ENCODE peak calls at places on chromosomes 11 and 22, in ten cellular contexts. O, U, M, Q, S, P, J, L, A and N are unnamed samples.

GRCh38 chr22:27405672-27406388 is 395.7 kb downstream of the MN1 start:
- DNase-seq in O (peak), U (peak), M (peak), Q (peak), S (peak), P (no peak), J (peak), L (no peak), A (peak), N (peak)

GRCh38 chr11:114236829-114237228 is 59.4 kb upstream of the NNMT start:
- DNase-seq in O (no peak), U (no peak), M (no peak), Q (no peak), S (no peak), P (no peak), J (no peak), L (no peak), A (no peak), N (peak)

GRCh38 chr11:11866203-11866602 is 24.4 kb downstream of the USP47 start:
- DNase-seq in O (no peak), U (no peak), M (no peak), Q (no peak), S (no peak), P (no peak), J (no peak), L (no peak), A (no peak), N (no peak)

GRCh38 chr11:44709966-44710365 is 16.8 kb upstream of the TSPAN18 start:
- DNase-seq in O (no peak), U (no peak), M (no peak), Q (no peak), S (no peak), P (no peak), J (no peak), L (peak), A (no peak), N (no peak)

GRCh38 chr11:57288771-57289579 is 35.8 kb downstream of the TNKS1BP1 start:
- DNase-seq in O (no peak), U (no peak), M (peak), Q (no peak), S (no peak), P (no peak), J (no peak), L (peak), A (peak), N (no peak)

GRCh38 chr11:123560001-123560400 is 94.4 kb downstream of the SCN3B start:
- DNase-seq in O (peak), U (no peak), M (peak), Q (no peak), S (peak), P (no peak), J (no peak), L (peak), A (no peak), N (peak)

GRCh38 chr11:130001491-130002351 is 914 bp downstream of the PRDM10 start:
- DNase-seq in O (peak), U (peak), M (peak), Q (peak), S (no peak), P (peak), J (peak), L (peak), A (no peak), N (peak)

GRCh38 chr11:118629761-118630661 is 22.6 kb downstream of the PHLDB1 start:
- DNase-seq in O (no peak), U (no peak), M (no peak), Q (no peak), S (no peak), P (no peak), J (no peak), L (no peak), A (peak), N (no peak)

GRCh38 chr11:380095-380480 is 10.8 kb downstream of the B4GALNT4 start:
- DNase-seq in O (peak), U (no peak), M (no peak), Q (no peak), S (no peak), P (no peak), J (no peak), L (no peak), A (no peak), N (no peak)

GRCh38 chr11:65298131-65298535 is 16.5 kb upstream of the CDC42EP2 start:
- DNase-seq in O (peak), U (no peak), M (no peak), Q (no peak), S (peak), P (no peak), J (no peak), L (no peak), A (peak), N (no peak)

GRCh38 chr11:134126197-134126822 is 57.4 kb downstream of the JAM3 start:
- DNase-seq in O (no peak), U (no peak), M (peak), Q (no peak), S (no peak), P (no peak), J (no peak), L (peak), A (no peak), N (no peak)

GRCh38 chr11:14308114-14308896 is 50.7 kb downstream of the RRAS2 start:
- DNase-seq in O (no peak), U (no peak), M (peak), Q (peak), S (no peak), P (no peak), J (no peak), L (peak), A (no peak), N (no peak)

GRCh38 chr22:41916745-41917358 is 2.0 kb upstream of the SHISA8 start:
- DNase-seq in O (no peak), U (no peak), M (no peak), Q (no peak), S (no peak), P (no peak), J (no peak), L (no peak), A (no peak), N (no peak)

GRCh38 chr22:50529416-50530279 is at the start of gene TYMP:
- DNase-seq in O (peak), U (peak), M (peak), Q (no peak), S (peak), P (no peak), J (no peak), L (peak), A (peak), N (peak)

GRCh38 chr11:64204080-64204440 is 2.5 kb upstream of the FERMT3 start:
- DNase-seq in O (peak), U (no peak), M (no peak), Q (no peak), S (no peak), P (no peak), J (no peak), L (no peak), A (peak), N (no peak)

GRCh38 chr11:2377511-2378443 is 667 bp downstream of the CD81 start:
- DNase-seq in O (peak), U (peak), M (peak), Q (no peak), S (peak), P (no peak), J (peak), L (peak), A (peak), N (peak)

GRCh38 chr11:131925829-131926228 is 555.4 kb downstream of the NTM start:
- DNase-seq in O (no peak), U (no peak), M (no peak), Q (no peak), S (no peak), P (no peak), J (no peak), L (no peak), A (no peak), N (no peak)

GRCh38 chr11:43962383-43962969 is 20.0 kb downstream of the C11orf96 start:
- DNase-seq in O (no peak), U (no peak), M (no peak), Q (no peak), S (no peak), P (no peak), J (no peak), L (no peak), A (no peak), N (no peak)

GRCh38 chr11:113447621-113448310 is 27.4 kb downstream of the DRD2 start:
- DNase-seq in O (no peak), U (no peak), M (no peak), Q (no peak), S (no peak), P (no peak), J (no peak), L (peak), A (no peak), N (no peak)

GRCh38 chr11:74453373-74453975 is 13.9 kb downstream of the KCNE3 start:
- DNase-seq in O (peak), U (peak), M (peak), Q (peak), S (peak), P (peak), J (peak), L (peak), A (peak), N (peak)

GRCh38 chr22:19868333-19868732 is 13.7 kb upstream of the GNB1L start:
- DNase-seq in O (no peak), U (no peak), M (no peak), Q (no peak), S (peak), P (no peak), J (no peak), L (no peak), A (no peak), N (no peak)

GRCh38 chr11:92457250-92457649 is 232.6 kb downstream of the FAT3 start:
- DNase-seq in O (no peak), U (no peak), M (no peak), Q (no peak), S (no peak), P (no peak), J (no peak), L (peak), A (no peak), N (no peak)

GRCh38 chr11:110463153-110463552 is 33.4 kb downstream of the FDX1 start:
- DNase-seq in O (no peak), U (no peak), M (peak), Q (no peak), S (peak), P (no peak), J (peak), L (peak), A (peak), N (peak)

GRCh38 chr11:68669301-68670090 is 14.8 kb upstream of the GAL start:
- DNase-seq in O (peak), U (no peak), M (no peak), Q (peak), S (no peak), P (no peak), J (no peak), L (no peak), A (peak), N (no peak)

GRCh38 chr11:101269990-101270660 is 140.5 kb upstream of the PGR start:
- DNase-seq in O (no peak), U (no peak), M (no peak), Q (no peak), S (no peak), P (no peak), J (no peak), L (no peak), A (no peak), N (no peak)

GRCh38 chr11:116891746-116892145 is 54.3 kb upstream of the APOA1 start:
- DNase-seq in O (no peak), U (no peak), M (no peak), Q (no peak), S (no peak), P (no peak), J (no peak), L (no peak), A (no peak), N (no peak)

GRCh38 chr22:19519041-19519926 is 4.9 kb downstream of the CLDN5 start:
- DNase-seq in O (no peak), U (no peak), M (no peak), Q (no peak), S (no peak), P (no peak), J (no peak), L (no peak), A (no peak), N (no peak)

GRCh38 chr11:134275534-134276395 is at the start of gene GLB1L3:
- DNase-seq in O (no peak), U (peak), M (peak), Q (peak), S (peak), P (no peak), J (peak), L (peak), A (peak), N (peak)

GRCh38 chr11:11020747-11021149 is 162.9 kb upstream of the ZBED5 start:
- DNase-seq in O (no peak), U (no peak), M (peak), Q (no peak), S (no peak), P (no peak), J (no peak), L (peak), A (no peak), N (no peak)

GRCh38 chr11:8384199-8384821 is 120.6 kb upstream of the LMO1 start:
- DNase-seq in O (peak), U (peak), M (peak), Q (peak), S (no peak), P (no peak), J (peak), L (peak), A (peak), N (peak)

GRCh38 chr11:121596195-121597145 is 143.7 kb upstream of the SORL1-AS1 start:
- DNase-seq in O (no peak), U (no peak), M (no peak), Q (no peak), S (no peak), P (no peak), J (no peak), L (peak), A (no peak), N (no peak)

GRCh38 chr11:45174963-45175362 is 28.5 kb downstream of the PRDM11 start:
- DNase-seq in O (no peak), U (no peak), M (no peak), Q (no peak), S (no peak), P (no peak), J (no peak), L (no peak), A (no peak), N (no peak)

GRCh38 chr11:62687508-62688396 is 1.6 kb downstream of the LRRN4CL start:
- DNase-seq in O (peak), U (no peak), M (peak), Q (no peak), S (no peak), P (no peak), J (no peak), L (no peak), A (no peak), N (no peak)
- H3K4me3 ChIP-seq in O (peak), U (peak), M (peak), Q (no peak), S (peak), P (no peak), J (no peak), L (peak), A (no peak), N (peak)

GRCh38 chr11:66970371-66970807 is 4.7 kb upstream of the C11orf86 start:
- DNase-seq in O (no peak), U (no peak), M (no peak), Q (no peak), S (no peak), P (peak), J (no peak), L (no peak), A (no peak), N (no peak)
- H3K4me3 ChIP-seq in O (no peak), U (no peak), M (no peak), Q (no peak), S (no peak), P (peak), J (no peak), L (no peak), A (no peak), N (no peak)

GRCh38 chr22:45239378-45240136 is 1.1 kb downstream of the KIAA0930 start:
- DNase-seq in O (no peak), U (no peak), M (no peak), Q (no peak), S (peak), P (no peak), J (no peak), L (no peak), A (no peak), N (no peak)
- H3K4me3 ChIP-seq in O (peak), U (peak), M (peak), Q (peak), S (peak), P (peak), J (peak), L (peak), A (no peak), N (no peak)

GRCh38 chr11:88404363-88404762 is 66.8 kb upstream of the CTSC start:
- DNase-seq in O (no peak), U (no peak), M (no peak), Q (no peak), S (no peak), P (no peak), J (no peak), L (no peak), A (no peak), N (no peak)
- H3K4me3 ChIP-seq in O (peak), U (no peak), M (no peak), Q (no peak), S (no peak), P (no peak), J (no peak), L (no peak), A (no peak), N (no peak)

DNA sequence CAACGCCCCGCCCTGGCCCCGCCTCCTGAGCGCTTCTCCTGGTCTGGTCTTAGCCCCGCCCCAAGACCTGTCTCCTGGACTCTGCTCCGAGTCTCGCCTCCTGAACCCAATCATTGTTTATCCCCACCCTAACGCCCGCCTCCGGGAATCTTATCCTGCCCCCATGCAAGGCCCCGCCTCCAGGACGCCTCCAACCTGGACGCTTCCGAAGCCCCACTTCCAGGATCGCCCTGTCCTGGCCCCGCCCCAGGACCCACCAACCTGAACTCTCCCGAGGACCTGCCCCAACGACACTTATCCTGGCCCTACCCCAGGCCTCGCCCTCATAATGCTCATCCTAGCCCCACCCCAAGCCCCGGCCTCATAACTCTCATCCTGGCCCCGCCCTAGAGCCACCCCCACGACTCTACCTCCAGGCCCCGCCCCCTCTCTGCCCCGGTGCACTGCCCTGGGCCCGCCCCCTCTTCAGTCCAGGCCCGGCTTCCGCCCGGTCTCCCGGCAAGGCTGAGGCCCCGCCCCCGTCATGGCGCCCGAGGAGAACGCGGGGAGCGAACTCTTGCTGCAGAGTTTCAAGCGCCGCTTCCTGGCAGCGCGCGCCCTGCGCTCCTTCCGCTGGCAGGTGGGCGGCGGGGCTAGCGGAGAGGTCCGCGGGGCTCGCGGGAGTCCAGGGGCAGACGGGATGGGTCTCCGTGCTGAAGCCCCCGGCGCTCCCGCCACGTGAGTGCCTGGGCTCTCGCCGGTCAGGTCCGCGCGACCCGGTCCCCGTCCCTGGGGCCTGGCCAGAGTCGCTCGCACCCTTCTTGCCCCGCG is 45.8 kb upstream of the DEFB108B start:
- DNase-seq in O (peak), U (peak), M (peak), Q (peak), S (peak), P (peak), J (peak), L (peak), A (peak), N (peak)
- H3K4me3 ChIP-seq in O (peak), U (peak), M (peak), Q (peak), S (peak), P (peak), J (peak), L (peak), A (no peak), N (no peak)

GRCh38 chr11:31798057-31799035 is 12.8 kb downstream of the PAX6 start:
- DNase-seq in O (peak), U (no peak), M (peak), Q (no peak), S (peak), P (no peak), J (no peak), L (no peak), A (no peak), N (no peak)

GRCh38 chr11:31796523-31797226 is 14.4 kb downstream of the PAX6 start:
- DNase-seq in O (no peak), U (no peak), M (peak), Q (no peak), S (no peak), P (no peak), J (no peak), L (no peak), A (no peak), N (no peak)

GRCh38 chr11:31799036-31799793 is 11.9 kb downstream of the PAX6 start:
- DNase-seq in O (peak), U (no peak), M (peak), Q (peak), S (no peak), P (no peak), J (no peak), L (no peak), A (no peak), N (no peak)

GRCh38 chr11:31795706-31796522 is 15.2 kb downstream of the PAX6 start:
- DNase-seq in O (no peak), U (no peak), M (peak), Q (no peak), S (no peak), P (no peak), J (no peak), L (no peak), A (no peak), N (no peak)

DNA sequence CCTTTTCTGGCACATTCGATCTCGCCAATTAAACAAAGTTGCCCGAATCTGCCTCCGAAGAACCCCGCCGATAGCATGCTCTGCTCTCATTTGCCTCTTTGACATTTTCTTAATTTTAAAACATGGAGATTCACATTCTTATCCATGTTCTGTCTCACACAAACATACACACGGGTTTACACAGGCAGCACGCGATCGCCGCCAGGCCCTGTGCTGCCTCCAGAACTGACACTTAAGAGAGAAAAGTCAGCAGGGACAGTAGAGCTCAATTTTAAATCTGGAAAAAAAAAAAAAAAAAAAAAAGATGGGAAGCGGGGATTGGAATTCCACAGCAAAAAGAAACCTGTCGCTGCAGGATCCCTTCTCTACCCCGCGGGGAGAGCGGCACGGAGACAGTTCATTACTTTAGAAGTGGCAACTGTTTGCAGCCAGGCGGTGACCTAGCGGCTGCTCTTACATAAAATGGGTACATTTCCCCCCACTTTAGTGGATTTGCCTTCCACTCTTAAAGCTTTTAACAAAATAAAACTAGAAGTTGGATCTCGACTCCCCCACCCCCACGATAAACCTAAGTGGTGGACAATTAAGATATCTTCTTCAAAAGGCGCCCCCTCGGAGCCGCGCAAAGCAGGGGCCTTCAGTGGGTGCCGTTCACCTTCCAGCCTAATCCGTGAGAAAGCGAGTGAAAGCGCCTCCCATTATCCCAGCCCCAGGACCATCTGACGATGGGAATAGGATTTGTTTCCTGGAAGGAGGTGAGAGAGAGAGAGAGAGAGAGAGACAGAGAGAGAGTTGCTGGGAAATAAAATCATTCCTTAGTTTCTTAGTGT is 13.7 kb downstream of the PAX6 start:
- DNase-seq in O (peak), U (no peak), M (no peak), Q (peak), S (no peak), P (no peak), J (peak), L (no peak), A (no peak), N (no peak)
- H3K4me3 ChIP-seq in O (no peak), U (no peak), M (peak), Q (no peak), S (no peak), P (no peak), J (no peak), L (no peak), A (no peak), N (no peak)